ENCODE peak calls at places on chromosomes 2 and 18, in nine cellular contexts. One of them, this sample, is unnamed.

GRCh38 chr2:32627441-32627900 is 379 bp upstream of the TTC27 start:
- DNase-seq in GM10248: no peak
- DNase-seq in activated CD8-positive, alpha-beta memory T cell treated with anti-CD3 and anti-CD28 coated beads, Interleukin-2, amount 50 U/mL, for 48 hours: no peak
- DNase-seq in G401: no peak
- DNase-seq in stimulated activated CD8-positive, alpha-beta memory T cell treated with anti-CD3 and anti-CD28 coated beads, Interleukin-7, amount 100 ng/mL, for 1 hour: peak
- DNase-seq in fibroblast of the conjunctiva: peak
- DNase-seq in hepatic stellate cell: peak
- DNase-seq in AG08395: peak
- DNase-seq in uterus: peak
- DNase-seq in this sample: peak

GRCh38 chr2:154457291-154457690 is 241.2 kb upstream of the KCNJ3 start:
- DNase-seq in GM10248: no peak
- DNase-seq in activated CD8-positive, alpha-beta memory T cell treated with anti-CD3 and anti-CD28 coated beads, Interleukin-2, amount 50 U/mL, for 48 hours: no peak
- DNase-seq in G401: no peak
- DNase-seq in stimulated activated CD8-positive, alpha-beta memory T cell treated with anti-CD3 and anti-CD28 coated beads, Interleukin-7, amount 100 ng/mL, for 1 hour: no peak
- DNase-seq in fibroblast of the conjunctiva: no peak
- DNase-seq in hepatic stellate cell: no peak
- DNase-seq in AG08395: no peak
- DNase-seq in uterus: no peak
- DNase-seq in this sample: no peak

GRCh38 chr2:28586864-28587263 is 91.0 kb downstream of the PLB1 start:
- DNase-seq in GM10248: no peak
- DNase-seq in activated CD8-positive, alpha-beta memory T cell treated with anti-CD3 and anti-CD28 coated beads, Interleukin-2, amount 50 U/mL, for 48 hours: no peak
- DNase-seq in G401: no peak
- DNase-seq in stimulated activated CD8-positive, alpha-beta memory T cell treated with anti-CD3 and anti-CD28 coated beads, Interleukin-7, amount 100 ng/mL, for 1 hour: no peak
- DNase-seq in fibroblast of the conjunctiva: no peak
- DNase-seq in hepatic stellate cell: no peak
- DNase-seq in AG08395: no peak
- DNase-seq in uterus: no peak
- DNase-seq in this sample: no peak

GRCh38 chr18:3720818-3721545 is 271.0 kb downstream of the TGIF1 start:
- DNase-seq in GM10248: no peak
- DNase-seq in activated CD8-positive, alpha-beta memory T cell treated with anti-CD3 and anti-CD28 coated beads, Interleukin-2, amount 50 U/mL, for 48 hours: no peak
- DNase-seq in G401: peak
- DNase-seq in stimulated activated CD8-positive, alpha-beta memory T cell treated with anti-CD3 and anti-CD28 coated beads, Interleukin-7, amount 100 ng/mL, for 1 hour: no peak
- DNase-seq in fibroblast of the conjunctiva: no peak
- DNase-seq in hepatic stellate cell: no peak
- DNase-seq in AG08395: no peak
- DNase-seq in uterus: no peak
- DNase-seq in this sample: no peak

GRCh38 chr2:100752628-100753333 is 67.2 kb upstream of the NPAS2 start:
- DNase-seq in GM10248: no peak
- DNase-seq in activated CD8-positive, alpha-beta memory T cell treated with anti-CD3 and anti-CD28 coated beads, Interleukin-2, amount 50 U/mL, for 48 hours: no peak
- DNase-seq in G401: no peak
- DNase-seq in stimulated activated CD8-positive, alpha-beta memory T cell treated with anti-CD3 and anti-CD28 coated beads, Interleukin-7, amount 100 ng/mL, for 1 hour: no peak
- DNase-seq in fibroblast of the conjunctiva: peak
- DNase-seq in hepatic stellate cell: peak
- DNase-seq in AG08395: peak
- DNase-seq in uterus: no peak
- DNase-seq in this sample: no peak

GRCh38 chr18:27735117-27735516 is 441.8 kb downstream of the CDH2 start:
- DNase-seq in GM10248: no peak
- DNase-seq in activated CD8-positive, alpha-beta memory T cell treated with anti-CD3 and anti-CD28 coated beads, Interleukin-2, amount 50 U/mL, for 48 hours: no peak
- DNase-seq in G401: no peak
- DNase-seq in stimulated activated CD8-positive, alpha-beta memory T cell treated with anti-CD3 and anti-CD28 coated beads, Interleukin-7, amount 100 ng/mL, for 1 hour: no peak
- DNase-seq in fibroblast of the conjunctiva: no peak
- DNase-seq in hepatic stellate cell: no peak
- DNase-seq in AG08395: no peak
- DNase-seq in uterus: no peak
- DNase-seq in this sample: no peak

GRCh38 chr2:188811522-188811921 is 162.7 kb upstream of the COL3A1 start:
- DNase-seq in GM10248: no peak
- DNase-seq in activated CD8-positive, alpha-beta memory T cell treated with anti-CD3 and anti-CD28 coated beads, Interleukin-2, amount 50 U/mL, for 48 hours: no peak
- DNase-seq in G401: no peak
- DNase-seq in stimulated activated CD8-positive, alpha-beta memory T cell treated with anti-CD3 and anti-CD28 coated beads, Interleukin-7, amount 100 ng/mL, for 1 hour: no peak
- DNase-seq in fibroblast of the conjunctiva: peak
- DNase-seq in hepatic stellate cell: no peak
- DNase-seq in AG08395: peak
- DNase-seq in uterus: no peak
- DNase-seq in this sample: no peak

GRCh38 chr2:188079176-188079575 is 212.5 kb upstream of the GULP1 start:
- DNase-seq in GM10248: no peak
- DNase-seq in activated CD8-positive, alpha-beta memory T cell treated with anti-CD3 and anti-CD28 coated beads, Interleukin-2, amount 50 U/mL, for 48 hours: no peak
- DNase-seq in G401: no peak
- DNase-seq in stimulated activated CD8-positive, alpha-beta memory T cell treated with anti-CD3 and anti-CD28 coated beads, Interleukin-7, amount 100 ng/mL, for 1 hour: no peak
- DNase-seq in fibroblast of the conjunctiva: peak
- DNase-seq in hepatic stellate cell: peak
- DNase-seq in AG08395: peak
- DNase-seq in uterus: no peak
- DNase-seq in this sample: no peak

GRCh38 chr18:59514193-59514592 is 155.1 kb upstream of the LMAN1 start:
- DNase-seq in GM10248: no peak
- DNase-seq in activated CD8-positive, alpha-beta memory T cell treated with anti-CD3 and anti-CD28 coated beads, Interleukin-2, amount 50 U/mL, for 48 hours: no peak
- DNase-seq in G401: peak
- DNase-seq in stimulated activated CD8-positive, alpha-beta memory T cell treated with anti-CD3 and anti-CD28 coated beads, Interleukin-7, amount 100 ng/mL, for 1 hour: no peak
- DNase-seq in fibroblast of the conjunctiva: no peak
- DNase-seq in hepatic stellate cell: peak
- DNase-seq in AG08395: peak
- DNase-seq in uterus: peak
- DNase-seq in this sample: peak

GRCh38 chr18:79426376-79427300 is 30.9 kb downstream of the NFATC1 start:
- DNase-seq in GM10248: no peak
- DNase-seq in activated CD8-positive, alpha-beta memory T cell treated with anti-CD3 and anti-CD28 coated beads, Interleukin-2, amount 50 U/mL, for 48 hours: no peak
- DNase-seq in G401: no peak
- DNase-seq in stimulated activated CD8-positive, alpha-beta memory T cell treated with anti-CD3 and anti-CD28 coated beads, Interleukin-7, amount 100 ng/mL, for 1 hour: no peak
- DNase-seq in fibroblast of the conjunctiva: no peak
- DNase-seq in hepatic stellate cell: no peak
- DNase-seq in AG08395: no peak
- DNase-seq in uterus: no peak
- DNase-seq in this sample: no peak

GRCh38 chr2:15040429-15041084 is 408.0 kb downstream of the LRATD1 start:
- DNase-seq in GM10248: no peak
- DNase-seq in activated CD8-positive, alpha-beta memory T cell treated with anti-CD3 and anti-CD28 coated beads, Interleukin-2, amount 50 U/mL, for 48 hours: no peak
- DNase-seq in G401: no peak
- DNase-seq in stimulated activated CD8-positive, alpha-beta memory T cell treated with anti-CD3 and anti-CD28 coated beads, Interleukin-7, amount 100 ng/mL, for 1 hour: no peak
- DNase-seq in fibroblast of the conjunctiva: no peak
- DNase-seq in hepatic stellate cell: no peak
- DNase-seq in AG08395: no peak
- DNase-seq in uterus: no peak
- DNase-seq in this sample: no peak

GRCh38 chr2:128350736-128351135 is 32.1 kb upstream of the HS6ST1 start:
- DNase-seq in GM10248: no peak
- DNase-seq in activated CD8-positive, alpha-beta memory T cell treated with anti-CD3 and anti-CD28 coated beads, Interleukin-2, amount 50 U/mL, for 48 hours: peak
- DNase-seq in G401: no peak
- DNase-seq in stimulated activated CD8-positive, alpha-beta memory T cell treated with anti-CD3 and anti-CD28 coated beads, Interleukin-7, amount 100 ng/mL, for 1 hour: no peak
- DNase-seq in fibroblast of the conjunctiva: no peak
- DNase-seq in hepatic stellate cell: no peak
- DNase-seq in AG08395: no peak
- DNase-seq in uterus: no peak
- DNase-seq in this sample: no peak

This sample was measured in right atrium auricular region.